ENCODE peak calls at places on chromosomes 7 and 10, in five cellular contexts. W, P, J, H and L are unnamed samples.

GRCh38 chr10:75926763-75927162 is 495.3 kb downstream of the LRMDA start:
- DNase-seq in H (peak; percentile 33), W (no peak), J (no peak), P (no peak), L (no peak)

GRCh38 chr7:128422856-128423255 is 13.1 kb upstream of the IMPDH1 start:
- DNase-seq in H (no peak), W (no peak), P (no peak), J (no peak), L (no peak)

GRCh38 chr10:624605-625334 is 64.7 kb downstream of the DIP2C start:
- DNase-seq in H (peak; percentile 17), P (peak; percentile 78), J (peak; percentile 90), W (peak; percentile 77), L (no peak)

GRCh38 chr10:69503001-69503895 is 52.0 kb downstream of the TSPAN15 start:
- DNase-seq in W (no peak), J (no peak), P (no peak), H (no peak), L (no peak)

GRCh38 chr7:125773113-125773800 is 843.6 kb upstream of the POT1 start:
- DNase-seq in P (no peak), H (no peak), J (no peak), W (no peak), L (no peak)

GRCh38 chr7:1844956-1845390 is 174.9 kb downstream of the ELFN1 start:
- DNase-seq in H (no peak), P (no peak), J (no peak), W (no peak), L (no peak)

GRCh38 chr10:129950651-129951050 is 13.4 kb downstream of the EBF3 start:
- DNase-seq in J (peak; percentile 42), H (no peak), P (no peak), W (no peak), L (no peak)

GRCh38 chr7:107471292-107472070 is 1.6 kb downstream of the GPR22 start:
- DNase-seq in W (no peak), J (no peak), P (peak; percentile 7), H (no peak), L (no peak)

GRCh38 chr10:61169294-61169693 is 225.3 kb upstream of the RHOBTB1 start:
- DNase-seq in W (no peak), H (no peak), J (no peak), P (no peak), L (no peak)

GRCh38 chr7:129771201-129771927 is 159.8 kb downstream of the NRF1 start:
- DNase-seq in W (no peak), P (no peak), J (no peak), H (no peak), L (no peak)

GRCh38 chr7:25852995-25853713 is 298.8 kb upstream of the NFE2L3 start:
- DNase-seq in P (no peak), W (no peak), J (no peak), H (no peak), L (no peak)

GRCh38 chr10:42755028-42755451 is 27.6 kb upstream of the BMS1 start:
- DNase-seq in J (no peak), P (no peak), W (peak; percentile 22), H (peak; percentile 42), L (no peak)
- TF ChIP-seq CTCF in J (no peak), P (no peak), W (no peak), H (no peak), L (no peak)

GRCh38 chr10:28681928-28682750 is 4.8 kb downstream of the BAMBI start:
- DNase-seq in H (no peak), W (no peak), P (no peak), J (no peak), L (no peak)

GRCh38 chr10:28681345-28681763 is 4.0 kb downstream of the BAMBI start:
- DNase-seq in H (no peak), J (no peak), W (no peak), P (no peak), L (no peak)

GRCh38 chr10:28677889-28678686 is 767 bp downstream of the BAMBI start:
- DNase-seq in J (no peak), P (peak; percentile 28), H (peak; percentile 29), W (peak; percentile 40), L (no peak)

GRCh38 chr10:28678687-28679457 is 1.6 kb downstream of the BAMBI start:
- DNase-seq in H (no peak), P (peak; percentile 34), W (no peak), J (no peak), L (no peak)

GRCh38 chr10:28679941-28680752 is 2.8 kb downstream of the BAMBI start:
- DNase-seq in W (no peak), J (no peak), H (peak; percentile 45), P (peak; percentile 17), L (no peak)
- TF ChIP-seq CTCF in W (no peak), J (peak; percentile 41), H (peak; percentile 43), P (peak; percentile 42), L (no peak)

DNA sequence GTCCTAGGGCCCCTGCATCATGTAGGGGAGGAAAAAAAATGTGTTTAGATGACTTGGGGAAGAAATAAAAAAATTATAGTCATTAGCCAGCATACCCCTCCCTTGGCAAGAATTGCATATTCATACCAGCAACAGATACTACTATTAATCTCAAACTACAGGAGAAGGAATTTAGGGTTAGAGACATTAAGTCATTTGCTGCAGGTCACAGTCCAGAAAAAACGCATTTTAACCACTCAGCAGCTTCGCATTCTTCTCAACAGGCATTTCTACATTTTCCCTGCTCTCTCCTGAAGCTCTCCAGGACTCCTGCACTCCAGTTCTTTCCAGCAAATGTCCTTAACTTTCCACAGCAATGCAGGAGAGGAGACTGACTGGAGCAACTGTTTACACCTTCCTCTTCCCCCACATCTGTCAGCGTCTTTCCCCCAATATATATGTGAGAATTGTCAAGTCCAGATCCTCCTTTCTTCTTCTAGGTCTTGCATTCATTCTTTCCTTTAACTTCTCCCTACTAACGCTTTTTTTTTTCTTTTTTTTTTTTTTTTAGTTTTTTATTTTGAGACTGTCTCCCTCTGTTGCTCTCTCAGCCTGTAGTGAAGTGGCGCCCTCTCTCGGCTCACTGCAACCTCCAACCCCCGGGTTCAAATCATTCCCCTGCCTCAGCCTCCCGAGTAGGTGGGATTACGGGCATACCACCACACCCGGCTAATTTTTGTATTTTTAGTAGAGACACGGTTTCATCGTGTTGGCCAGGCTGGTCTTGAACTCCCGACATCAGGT is 35.6 kb downstream of the PRPS1L1 start:
- DNase-seq in P (no peak), J (peak; percentile 16), W (no peak), H (no peak), L (no peak)
- TF ChIP-seq CTCF in P (peak; percentile 38), J (peak; percentile 59), W (no peak), H (peak; percentile 16), L (no peak)

DNA sequence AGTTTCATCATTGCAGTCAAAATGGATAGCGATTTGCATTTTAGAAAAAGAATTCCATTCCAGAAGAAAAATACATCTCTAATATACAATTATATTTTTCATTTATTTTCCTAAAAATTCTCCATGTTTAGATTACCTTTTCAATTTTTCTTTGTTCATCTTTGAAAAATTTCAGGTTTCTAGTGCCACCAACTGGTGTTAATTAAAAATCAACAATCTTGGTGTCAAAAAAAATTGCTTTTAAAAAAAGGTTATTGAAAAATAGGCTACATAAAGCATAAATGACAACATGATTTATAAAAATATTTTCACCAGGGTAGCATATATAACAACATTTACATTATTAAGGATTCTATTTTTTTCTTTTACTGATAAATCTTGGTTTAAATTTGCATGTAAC is 53.0 kb downstream of the CCDC186 start:
- DNase-seq in W (no peak), P (no peak), J (no peak), H (no peak), L (no peak)
- TF ChIP-seq CTCF in W (no peak), P (no peak), J (no peak), H (no peak), L (no peak)

GRCh38 chr10:124825702-124826101 is 24.1 kb downstream of the ABRAXAS2 start:
- DNase-seq in H (no peak), W (no peak), J (no peak), P (no peak), L (no peak)
- TF ChIP-seq CTCF in H (no peak), W (no peak), J (no peak), P (no peak), L (no peak)

GRCh38 chr10:54594289-54594688 is 206.7 kb downstream of the PCDH15 start:
- DNase-seq in J (no peak), P (no peak), H (no peak), W (no peak), L (no peak)
- TF ChIP-seq CTCF in J (no peak), P (no peak), H (no peak), W (no peak), L (no peak)

GRCh38 chr7:151123485-151124204 is 37.4 kb downstream of the AGAP3 start:
- DNase-seq in J (peak; percentile 84), W (peak; percentile 84), H (peak; percentile 90), P (peak; percentile 79), L (no peak)

GRCh38 chr7:151125835-151126481 is 39.7 kb downstream of the AGAP3 start:
- DNase-seq in W (no peak), P (peak; percentile 15), H (no peak), J (no peak), L (no peak)

GRCh38 chr7:151124205-151124880 is 38.1 kb downstream of the AGAP3 start:
- DNase-seq in H (no peak), J (no peak), P (no peak), W (no peak), L (no peak)

GRCh38 chr7:151125459-151125834 is 39.2 kb downstream of the AGAP3 start:
- DNase-seq in J (no peak), H (no peak), W (no peak), P (peak; percentile 37), L (no peak)

DNA sequence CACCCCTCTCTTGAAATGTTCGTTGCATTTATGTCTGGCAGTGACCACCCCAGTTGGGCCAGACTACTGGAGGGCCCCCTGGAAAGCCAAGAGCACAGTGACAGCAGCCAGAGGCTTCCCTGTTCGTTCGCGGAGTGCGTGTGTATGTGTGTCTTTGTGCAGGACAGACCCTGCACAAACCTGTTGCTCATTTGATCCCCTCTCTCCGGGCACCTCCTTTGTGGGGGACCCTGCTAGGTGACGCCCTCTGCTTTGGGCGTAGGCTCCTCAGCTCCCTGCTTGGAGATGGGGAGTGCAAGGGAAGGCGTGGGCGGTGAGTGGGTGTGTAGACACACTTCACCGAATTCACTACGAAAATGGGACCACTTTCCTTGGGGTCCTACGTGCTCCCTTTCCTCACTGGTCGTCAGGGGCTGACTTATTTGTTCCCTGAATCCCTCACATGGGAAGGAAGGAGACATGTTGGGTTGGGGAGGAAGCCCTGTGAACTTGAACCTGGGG is 38.7 kb downstream of the AGAP3 start:
- DNase-seq in P (no peak), H (no peak), J (no peak), W (no peak), L (no peak)
- TF ChIP-seq CTCF in P (no peak), H (no peak), J (no peak), W (no peak), L (no peak)

GRCh38 chr10:73774637-73775036 is 7.2 kb upstream of the CHCHD1 start:
- DNase-seq in J (peak; percentile 58), W (no peak), H (peak; percentile 29), P (peak; percentile 33), L (no peak)
- TF ChIP-seq CTCF in J (no peak), W (no peak), H (no peak), P (no peak), L (no peak)